ENCODE peak calls at places on chromosomes 3 and 15, in ten cellular contexts. N is body of pancreas; P is nephron progenitor cell; E is mesenchymal stem cell; S is H4; Z is endothelial cell of umbilical vein; X is activated CD4-positive, CD25-positive, alpha-beta regulatory T cell treated with anti-CD3 and anti-CD28 coated beads, Interleukin-2, amount 50 U/mL, for 72 hours; L is coronary artery; R is Right ventricle myocardium superior; W is adipocyte. G is an unnamed sample.

GRCh38 chr15:40914013-40914412 is 15.1 kb upstream of the DLL4 start:
- DNase-seq in N (no peak), P (no peak), E (no peak), S (no peak), Z (no peak), X (no peak), L (no peak), R (no peak), W (no peak), G (no peak)

GRCh38 chr3:138842483-138843188 is 7.9 kb upstream of the PIK3CB start:
- DNase-seq in N (peak; percentile 17), P (no peak), E (no peak), S (no peak), Z (no peak), X (no peak), L (no peak), R (no peak), W (no peak), G (peak; percentile 25)

GRCh38 chr3:193040836-193041672 is 123.4 kb upstream of the MB21D2 start:
- DNase-seq in N (peak; percentile 5), P (no peak), E (peak; percentile 71), S (peak; percentile 64), Z (peak; percentile 43), X (no peak), L (no peak), R (no peak), W (peak; percentile 71), G (peak; percentile 35)

GRCh38 chr3:46884427-46884826 is 6.9 kb downstream of the PTH1R start:
- DNase-seq in N (no peak), P (no peak), E (no peak), S (no peak), Z (no peak), X (no peak), L (no peak), R (no peak), W (no peak), G (no peak)

GRCh38 chr3:182794806-182795369 is 1.6 kb downstream of the ATP11B start:
- DNase-seq in N (no peak), P (no peak), E (peak; percentile 32), S (no peak), Z (peak; percentile 39), X (no peak), L (no peak), R (no peak), W (peak; percentile 54), G (peak; percentile 6)

GRCh38 chr15:41827880-41828746 is at the start of gene JMJD7:
- DNase-seq in N (peak; percentile 93), P (peak; percentile 99), E (peak; percentile 86), S (peak; percentile 58), Z (peak; percentile 88), X (peak; percentile 98), L (peak; percentile 96), R (peak; percentile 97), W (peak; percentile 97), G (peak; percentile 84)

GRCh38 chr3:49199244-49199899 is 28.0 kb downstream of the KLHDC8B start:
- DNase-seq in N (peak; percentile 67), P (no peak), E (no peak), S (no peak), Z (peak; percentile 83), X (peak; percentile 42), L (peak; percentile 93), R (peak; percentile 98), W (peak; percentile 58), G (peak; percentile 85)

GRCh38 chr15:31358957-31359721 is 32.5 kb downstream of the KLF13 start:
- DNase-seq in N (no peak), P (no peak), E (no peak), S (no peak), Z (no peak), X (no peak), L (no peak), R (no peak), W (no peak), G (no peak)

GRCh38 chr3:177683619-177684018 is 486.3 kb upstream of the TBL1XR1 start:
- DNase-seq in N (no peak), P (no peak), E (no peak), S (no peak), Z (no peak), X (no peak), L (no peak), R (no peak), W (no peak), G (no peak)

GRCh38 chr3:72384602-72385001 is 463.6 kb downstream of the SHQ1 start:
- DNase-seq in N (no peak), P (no peak), E (no peak), S (no peak), Z (no peak), X (no peak), L (no peak), R (no peak), W (peak; percentile 5), G (no peak)

GRCh38 chr3:47444103-47444502 is 31.6 kb downstream of the SCAP start:
- DNase-seq in N (no peak), P (no peak), E (no peak), S (no peak), Z (no peak), X (no peak), L (no peak), R (no peak), W (peak; percentile 11), G (no peak)

GRCh38 chr3:171328419-171329082 is 131.7 kb downstream of the TNIK start:
- DNase-seq in N (peak; percentile 49), P (no peak), E (no peak), S (peak; percentile 71), Z (no peak), X (peak; percentile 32), L (no peak), R (peak; percentile 47), W (peak; percentile 29), G (no peak)

GRCh38 chr3:46628980-46629379 is 16.7 kb downstream of the FAM240A start:
- DNase-seq in N (no peak), P (no peak), E (no peak), S (no peak), Z (no peak), X (no peak), L (no peak), R (peak; percentile 51), W (peak; percentile 26), G (peak; percentile 80)

GRCh38 chr15:55357774-55358173 is 38.8 kb downstream of the PIGB start:
- DNase-seq in N (no peak), P (no peak), E (peak; percentile 54), S (peak; percentile 23), Z (peak; percentile 64), X (no peak), L (no peak), R (no peak), W (peak; percentile 25), G (peak; percentile 42)

GRCh38 chr15:47813985-47814384 is 96.7 kb downstream of the SEMA6D start:
- DNase-seq in N (no peak), P (no peak), E (no peak), S (no peak), Z (no peak), X (no peak), L (no peak), R (no peak), W (no peak), G (no peak)

GRCh38 chr15:42036112-42036905 is 15.5 kb upstream of the PLA2G4E start:
- DNase-seq in N (no peak), P (peak; percentile 23), E (no peak), S (no peak), Z (no peak), X (no peak), L (no peak), R (no peak), W (no peak), G (no peak)

GRCh38 chr3:112083239-112083638 is 3.0 kb upstream of the C3orf52 start:
- DNase-seq in N (no peak), P (no peak), E (no peak), S (no peak), Z (no peak), X (no peak), L (no peak), R (no peak), W (no peak), G (no peak)

GRCh38 chr15:70240082-70240481 is 142.4 kb upstream of the TLE3 start:
- DNase-seq in N (no peak), P (no peak), E (no peak), S (no peak), Z (no peak), X (no peak), L (no peak), R (no peak), W (no peak), G (no peak)

GRCh38 chr3:8607285-8608040 is 37.1 kb downstream of the SSUH2 start:
- DNase-seq in N (peak; percentile 74), P (peak; percentile 53), E (peak; percentile 91), S (peak; percentile 56), Z (peak; percentile 78), X (no peak), L (peak; percentile 83), R (peak; percentile 81), W (peak; percentile 84), G (peak; percentile 67)

GRCh38 chr3:178669758-178670157 is 133.5 kb downstream of the KCNMB2 start:
- DNase-seq in N (no peak), P (no peak), E (peak; percentile 24), S (no peak), Z (no peak), X (no peak), L (no peak), R (no peak), W (no peak), G (no peak)

GRCh38 chr3:23889401-23889800 is 27.4 kb downstream of the NKIRAS1 start:
- DNase-seq in N (no peak), P (no peak), E (no peak), S (no peak), Z (no peak), X (no peak), L (no peak), R (no peak), W (no peak), G (no peak)

GRCh38 chr3:50660386-50660785 is 14.3 kb upstream of the DOCK3 start:
- DNase-seq in N (no peak), P (no peak), E (no peak), S (no peak), Z (no peak), X (peak; percentile 15), L (peak; percentile 5), R (no peak), W (no peak), G (no peak)

GRCh38 chr15:65791335-65792129 is 561 bp downstream of the DENND4A start:
- DNase-seq in N (peak; percentile 89), P (peak; percentile 63), E (peak; percentile 61), S (peak; percentile 21), Z (peak; percentile 56), X (peak; percentile 54), L (peak; percentile 87), R (peak; percentile 71), W (peak; percentile 68), G (no peak)

GRCh38 chr3:127443581-127444375 is 146.8 kb downstream of the TPRA1 start:
- DNase-seq in N (no peak), P (no peak), E (no peak), S (no peak), Z (no peak), X (peak; percentile 16), L (peak; percentile 58), R (no peak), W (no peak), G (no peak)

GRCh38 chr3:66456711-66457173 is 44.1 kb downstream of the LRIG1 start:
- DNase-seq in N (no peak), P (no peak), E (no peak), S (no peak), Z (no peak), X (no peak), L (no peak), R (peak; percentile 58), W (no peak), G (no peak)

GRCh38 chr15:71143373-71144310 is 28.4 kb downstream of the THSD4 start:
- DNase-seq in N (no peak), P (no peak), E (no peak), S (no peak), Z (no peak), X (no peak), L (no peak), R (no peak), W (no peak), G (no peak)

GRCh38 chr3:129627350-129628168 is 21.1 kb upstream of the PLXND1 start:
- DNase-seq in N (peak; percentile 78), P (peak; percentile 62), E (peak; percentile 90), S (no peak), Z (peak; percentile 90), X (peak; percentile 60), L (peak; percentile 87), R (peak; percentile 84), W (peak; percentile 73), G (peak; percentile 85)

GRCh38 chr3:186170516-186170915 is 61.6 kb upstream of the ETV5 start:
- DNase-seq in N (no peak), P (no peak), E (no peak), S (no peak), Z (no peak), X (no peak), L (no peak), R (no peak), W (no peak), G (no peak)

G was measured in fibroblast of gingiva.